ENCODE peak calls at places on chromosomes 3 and 15, in nine cellular contexts. G is body of pancreas, Q is IMR-90, L is testis, O is neural progenitor cell, X is NT2/D1, B is breast epithelium, P is PC-3, I is aorta. C is an unnamed sample. For H3K27me3 and H3K36me3, the result is how much of the 10 kb centered on the place peaks cover.

GRCh38 chr3:64176461-64176996 is 48.7 kb downstream of the PRICKLE2 start:
- DNase-seq in O (no peak), B (no peak), P (peak), Q (peak), I (no peak), G (no peak), X (no peak), L (no peak), C (no peak)

GRCh38 chr3:23835087-23835486 is 29.3 kb downstream of the UBE2E1 start:
- DNase-seq in G (no peak), B (no peak), X (no peak), P (no peak), I (no peak), O (no peak), Q (no peak), L (no peak), C (no peak)

GRCh38 chr3:45191424-45191823 is 34.7 kb downstream of the TMEM158 start:
- DNase-seq in Q (no peak), I (no peak), X (no peak), P (no peak), B (no peak), O (no peak), G (no peak), L (no peak), C (no peak)

GRCh38 chr15:41564286-41564959 is 5.4 kb downstream of the TYRO3 start:
- DNase-seq in G (no peak), X (peak), P (no peak), L (peak), I (no peak), O (peak), B (no peak), Q (no peak), C (peak)

GRCh38 chr3:44338010-44338827 is at the start of gene TCAIM:
- DNase-seq in G (peak), L (peak), Q (peak), P (peak), O (peak), B (peak), X (peak), I (peak), C (peak)

GRCh38 chr3:119769394-119770149 is 12.3 kb upstream of the NR1I2 start:
- DNase-seq in B (no peak), L (no peak), G (no peak), I (no peak), O (no peak), Q (peak), P (no peak), X (no peak), C (no peak)

GRCh38 chr15:76354823-76355440 is 18.4 kb downstream of the ISL2 start:
- DNase-seq in P (no peak), Q (no peak), O (no peak), X (no peak), I (no peak), G (no peak), L (no peak), B (no peak), C (no peak)

GRCh38 chr15:35547775-35548364 is 1.9 kb upstream of the DPH6 start:
- DNase-seq in B (no peak), G (no peak), P (no peak), I (no peak), Q (no peak), X (peak), L (no peak), O (peak), C (peak)

GRCh38 chr15:21269121-21269520 is 171.2 kb downstream of the POTEB3 start:
- DNase-seq in G (no peak), O (no peak), P (no peak), I (peak), X (no peak), Q (no peak), L (no peak), B (no peak), C (no peak)

GRCh38 chr3:120039642-120040610 is 54.3 kb downstream of the GSK3B start:
- DNase-seq in L (no peak), X (peak), G (no peak), Q (no peak), O (peak), P (peak), B (no peak), I (no peak), C (peak)

GRCh38 chr15:52331490-52332240 is 36.1 kb upstream of the MYO5C start:
- DNase-seq in O (no peak), G (peak), B (peak), I (no peak), L (no peak), X (no peak), Q (peak), P (peak), C (peak)

GRCh38 chr15:37058316-37058985 is 41.9 kb downstream of the MEIS2 start:
- DNase-seq in Q (no peak), O (peak), L (no peak), P (no peak), I (no peak), B (no peak), G (no peak), X (no peak), C (peak)

GRCh38 chr3:194313642-194314430 is 37.3 kb downstream of the CPN2 start:
- DNase-seq in O (peak), G (no peak), Q (no peak), X (no peak), I (peak), P (peak), B (no peak), L (peak), C (peak)

GRCh38 chr3:94704467-94704866 is 641.6 kb downstream of the NSUN3 start:
- DNase-seq in P (no peak), I (no peak), O (no peak), G (no peak), X (no peak), L (no peak), B (no peak), Q (no peak), C (no peak)

GRCh38 chr3:27174530-27174929 is 194.7 kb downstream of the NEK10 start:
- DNase-seq in O (no peak), B (no peak), X (no peak), P (no peak), L (no peak), Q (no peak), I (no peak), G (no peak), C (peak)

GRCh38 chr3:140050977-140051957 is 116.3 kb downstream of the CLSTN2 start:
- DNase-seq in G (peak), X (no peak), P (no peak), Q (no peak), B (no peak), L (peak), I (no peak), O (peak), C (peak)

GRCh38 chr3:187661267-187661666 is 8.9 kb downstream of the SST start:
- DNase-seq in B (no peak), O (no peak), G (no peak), P (peak), Q (no peak), X (no peak), L (no peak), I (no peak), C (no peak)

GRCh38 chr3:70889162-70890045 is 577.0 kb upstream of the MDFIC2 start:
- DNase-seq in I (no peak), X (no peak), B (no peak), O (no peak), Q (peak), G (peak), L (no peak), P (no peak), C (no peak)

GRCh38 chr15:29736745-29737023 is 85.6 kb downstream of the TJP1 start:
- DNase-seq in Q (peak), B (no peak), O (no peak), L (no peak), G (peak), I (no peak), P (peak), X (no peak), C (no peak)

GRCh38 chr15:67253517-67254237 is 784 bp downstream of the AAGAB start:
- DNase-seq in I (no peak), L (no peak), P (peak), B (no peak), G (no peak), X (no peak), O (no peak), Q (peak), C (peak)

DNA sequence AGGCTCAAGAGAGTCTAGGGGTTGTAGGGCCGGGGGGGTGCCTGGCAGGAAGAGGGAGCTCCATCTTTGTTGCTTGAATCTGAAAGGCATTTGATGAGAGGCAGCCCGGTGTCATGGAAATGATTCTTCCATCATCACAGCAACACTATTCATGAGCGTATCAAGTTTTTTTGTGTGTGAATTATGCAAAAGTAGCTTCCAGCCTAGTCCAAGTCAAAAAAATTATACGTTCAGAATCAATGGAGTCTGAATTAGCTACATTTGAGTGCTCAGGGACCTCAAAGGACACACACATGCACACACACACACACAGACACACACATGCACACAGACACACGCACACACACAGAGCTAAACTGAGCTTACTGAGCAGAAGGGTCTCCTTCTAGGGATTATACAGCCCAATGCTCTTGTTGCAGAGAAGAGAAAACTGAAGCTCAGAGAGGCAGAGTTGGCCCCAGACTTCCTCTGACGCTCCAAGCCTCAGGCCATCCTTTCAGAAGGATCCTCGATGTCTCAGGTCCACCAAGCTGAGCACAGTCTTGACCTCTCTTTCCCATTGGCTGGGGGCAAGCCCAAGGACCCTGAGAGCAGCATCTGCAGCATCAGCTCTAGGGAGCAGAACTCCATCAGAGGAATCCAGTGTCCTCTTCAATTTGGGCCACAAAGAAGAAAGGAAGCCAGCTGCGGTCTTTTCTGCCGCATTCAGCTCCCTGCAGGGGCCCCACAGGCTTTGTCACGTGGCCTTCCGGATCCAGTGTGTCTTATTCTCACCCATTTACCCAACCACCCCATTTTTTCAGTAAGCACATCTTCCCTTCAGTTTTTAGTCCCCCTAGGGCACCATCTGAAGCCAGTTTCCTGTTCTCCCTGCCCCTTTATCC is 228.0 kb downstream of the UACA start:
- DNase-seq in P (no peak), X (no peak), I (no peak), G (no peak), O (no peak), L (no peak), B (no peak), Q (no peak), C (no peak)
- H3K4me3 ChIP-seq in P (no peak), X (no peak), I (no peak), G (no peak), O (no peak), L (no peak), B (no peak), Q (no peak), C (no peak)

GRCh38 chr15:72183781-72184164 is 13.8 kb downstream of the GRAMD2A start:
- DNase-seq in G (no peak), X (no peak), I (no peak), L (no peak), O (no peak), P (no peak), Q (no peak), B (peak), C (no peak)
- H3K27me3 ChIP-seq in G (under half), X (under half), I (under half), L (under half), O (half or more), P (under half), Q (under half), B (under half), C (under half)

GRCh38 chr15:38557855-38558713 is 6.5 kb downstream of the RASGRP1 start:
- DNase-seq in O (no peak), P (no peak), B (no peak), Q (no peak), G (no peak), I (no peak), L (no peak), X (no peak), C (no peak)

GRCh38 chr15:38559131-38559530 is 5.5 kb downstream of the RASGRP1 start:
- DNase-seq in O (no peak), L (no peak), I (no peak), X (no peak), Q (no peak), G (no peak), P (no peak), B (no peak), C (no peak)

GRCh38 chr15:38560456-38560926 is 4.1 kb downstream of the RASGRP1 start:
- DNase-seq in G (no peak), O (no peak), B (no peak), P (no peak), L (no peak), Q (no peak), X (no peak), I (no peak), C (no peak)

GRCh38 chr15:38558714-38559059 is 5.9 kb downstream of the RASGRP1 start:
- DNase-seq in G (no peak), L (no peak), X (no peak), I (no peak), P (peak), B (no peak), Q (peak), O (peak), C (no peak)

GRCh38 chr15:38559908-38560307 is 4.7 kb downstream of the RASGRP1 start:
- DNase-seq in Q (no peak), G (no peak), L (no peak), B (no peak), P (no peak), X (no peak), O (no peak), I (no peak), C (no peak)
- H3K36me3 ChIP-seq in Q (under half), G (under half), L (under half), B (under half), P (under half), X (under half), O (under half), I (under half), C (under half)

DNA sequence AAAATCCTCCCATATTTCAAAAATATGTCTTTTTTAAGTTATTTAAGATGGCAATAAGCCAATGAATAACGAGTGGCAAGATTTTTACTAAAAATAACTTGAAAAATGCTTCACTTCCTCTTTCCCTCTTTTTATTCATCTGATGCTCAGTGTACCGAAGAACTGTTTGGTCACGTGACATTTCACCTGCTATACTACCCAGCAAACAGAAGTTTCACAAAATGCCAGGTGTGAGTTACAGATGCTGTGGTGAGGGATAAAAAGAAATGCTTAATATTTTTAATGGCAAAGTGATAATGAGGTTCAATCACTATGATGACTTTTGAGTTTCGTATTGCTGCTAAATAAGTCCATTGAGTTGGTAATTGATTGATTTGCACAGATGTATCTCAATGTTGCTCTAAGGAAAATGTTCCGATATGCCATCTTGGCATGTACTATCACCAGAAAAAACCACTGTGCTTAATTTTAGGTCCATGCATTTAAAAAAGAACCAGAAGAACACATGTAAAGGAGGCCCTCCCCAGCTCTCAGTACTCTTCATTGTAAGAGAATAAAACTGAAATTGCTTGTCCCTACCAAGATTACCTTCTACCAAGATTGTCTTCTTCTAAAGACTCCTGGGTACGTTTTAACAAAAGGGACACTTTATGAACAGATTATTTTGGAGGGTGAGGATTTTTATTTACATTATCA is 26.0 kb upstream of the SEC62 start:
- DNase-seq in I (no peak), O (no peak), X (no peak), G (no peak), P (no peak), B (no peak), Q (no peak), L (no peak), C (no peak)
- H3K4me3 ChIP-seq in I (no peak), O (no peak), X (no peak), G (no peak), P (no peak), B (no peak), Q (no peak), L (no peak), C (no peak)

C was measured in H7.